ENCODE peak calls at places on chromosome 2, in four cellular contexts. E is caudate nucleus, J is PC-9, R is esophagus muscularis mucosa. T is an unnamed sample.

GRCh38 chr2:25788457-25788856 is 89.8 kb downstream of the ASXL2 start:
- DNase-seq in E (no peak), J (no peak), R (no peak), T (no peak)

GRCh38 chr2:163934134-163934533 is 198.3 kb upstream of the FIGN start:
- DNase-seq in E (no peak), J (no peak), R (no peak), T (no peak)

GRCh38 chr2:212227755-212228154 is 310.8 kb downstream of the ERBB4 start:
- DNase-seq in E (no peak), J (peak; percentile 37), R (no peak), T (peak; percentile 32)

GRCh38 chr2:128378231-128379020 is 59.8 kb upstream of the HS6ST1 start:
- DNase-seq in E (no peak), J (no peak), R (no peak), T (peak; percentile 45)

GRCh38 chr2:207041279-207041678 is 102.0 kb downstream of the CPO start:
- DNase-seq in E (no peak), J (no peak), R (no peak), T (no peak)

GRCh38 chr2:102235491-102235890 is 48.7 kb downstream of the IL1RL2 start:
- DNase-seq in E (no peak), J (no peak), R (peak; percentile 87), T (no peak)

GRCh38 chr2:47486858-47487497 is 84.0 kb downstream of the MSH2 start:
- DNase-seq in E (no peak), J (no peak), R (no peak), T (no peak)

GRCh38 chr2:27807476-27807875 is 36.0 kb downstream of the MRPL33 start:
- DNase-seq in E (no peak), J (no peak), R (no peak), T (no peak)

GRCh38 chr2:179467111-179467510 is 202.5 kb upstream of the SESTD1 start:
- DNase-seq in E (no peak), J (no peak), R (no peak), T (no peak)

GRCh38 chr2:39733070-39733674 is 45.9 kb downstream of the THUMPD2 start:
- DNase-seq in E (peak; percentile 52), J (no peak), R (no peak), T (no peak)

GRCh38 chr2:28583899-28584553 is 88.2 kb downstream of the PLB1 start:
- DNase-seq in E (peak; percentile 88), J (peak; percentile 91), R (peak; percentile 95), T (no peak)

GRCh38 chr2:9282128-9282527 is 75.5 kb downstream of the ASAP2 start:
- DNase-seq in E (no peak), J (no peak), R (no peak), T (no peak)

GRCh38 chr2:234286118-234286598 is 210.7 kb downstream of the ARL4C start:
- DNase-seq in E (no peak), J (no peak), R (no peak), T (no peak)

GRCh38 chr2:16664052-16664731 is 1.4 kb downstream of the CYRIA start:
- DNase-seq in E (peak; percentile 74), J (no peak), R (peak; percentile 91), T (no peak)

GRCh38 chr2:16664809-16665745 is 557 bp downstream of the CYRIA start:
- DNase-seq in E (no peak), J (peak; percentile 17), R (peak; percentile 90), T (no peak)

GRCh38 chr2:16662440-16662839 is 3.2 kb downstream of the CYRIA start:
- DNase-seq in E (no peak), J (peak; percentile 23), R (peak; percentile 80), T (no peak)

GRCh38 chr2:16661936-16662335 is 3.7 kb downstream of the CYRIA start:
- DNase-seq in E (no peak), J (no peak), R (peak; percentile 34), T (no peak)

GRCh38 chr2:16663121-16663905 is 2.3 kb downstream of the CYRIA start:
- DNase-seq in E (no peak), J (peak; percentile 23), R (peak; percentile 79), T (no peak)
- H3K27ac ChIP-seq in E (peak overlapping the region; percentile 91), J (no peak overlapping the region), R (peak overlapping the region; percentile 64), T (peak overlapping the region; percentile 76)

GRCh38 chr2:226435146-226435545 is 364.5 kb downstream of the IRS1 start:
- DNase-seq in E (no peak), J (no peak), R (no peak), T (no peak)
- H3K27ac ChIP-seq in E (no peak overlapping the region), J (no peak overlapping the region), R (no peak overlapping the region), T (no peak overlapping the region)

GRCh38 chr2:240498958-240499260 is 58.9 kb downstream of the ANKMY1 start:
- DNase-seq in E (no peak), J (no peak), R (no peak), T (no peak)
- H3K27ac ChIP-seq in E (no peak overlapping the region), J (no peak overlapping the region), R (no peak overlapping the region), T (no peak overlapping the region)

DNA sequence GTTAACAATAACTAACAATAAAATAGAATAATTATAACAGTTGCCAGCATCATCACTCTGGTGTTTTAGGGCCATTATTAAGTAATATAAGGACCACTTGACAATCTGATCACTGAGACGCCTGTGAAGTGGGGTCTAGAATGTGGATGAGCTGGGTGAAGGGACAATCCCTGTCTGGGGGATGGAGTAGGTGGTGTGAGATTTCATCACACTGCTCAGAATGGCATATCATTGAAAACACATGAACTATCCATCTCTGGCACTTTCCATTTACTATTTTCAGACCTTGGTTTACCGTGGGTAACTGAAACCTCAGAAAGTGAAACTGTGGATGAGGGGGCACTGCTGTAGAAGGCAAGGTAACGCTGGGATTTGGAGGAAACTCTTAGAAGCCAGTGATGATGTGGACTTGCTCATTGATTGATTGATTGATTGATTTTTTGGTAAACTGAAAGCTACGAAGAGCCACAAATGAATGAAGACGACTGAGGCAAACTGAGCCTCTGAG is 204.4 kb upstream of the TWIST2 start:
- DNase-seq in E (no peak), J (no peak), R (peak; percentile 47), T (no peak)
- H3K27ac ChIP-seq in E (no peak overlapping the region), J (peak overlapping the region; percentile 46), R (peak overlapping the region; percentile 85), T (peak overlapping the region; percentile 89)

DNA sequence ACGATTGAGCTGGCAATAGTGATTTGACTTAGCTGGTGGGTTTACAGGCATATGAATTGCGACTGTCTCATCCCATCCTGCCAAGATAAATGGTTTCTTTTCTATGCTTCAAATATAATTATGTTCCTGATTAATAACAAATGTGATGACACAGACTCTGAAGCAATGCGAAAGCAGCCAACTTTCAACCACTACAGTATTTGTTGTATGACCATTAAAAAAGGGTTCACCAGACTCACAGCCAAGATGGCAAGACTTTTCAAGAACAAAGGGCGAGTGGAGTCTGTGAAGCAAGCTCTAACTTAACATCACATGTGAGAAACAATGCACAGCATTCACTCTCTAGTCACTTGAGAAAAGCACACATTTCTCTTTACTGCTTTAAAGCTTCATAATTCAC is 186.6 kb downstream of the PID1 start:
- DNase-seq in E (no peak), J (no peak), R (no peak), T (no peak)
- H3K27ac ChIP-seq in E (no peak overlapping the region), J (no peak overlapping the region), R (no peak overlapping the region), T (no peak overlapping the region)

GRCh38 chr2:46305767-46306166 is 8.6 kb downstream of the EPAS1 start:
- DNase-seq in E (no peak), J (peak; percentile 50), R (no peak), T (no peak)

GRCh38 chr2:46305177-46305576 is 8.0 kb downstream of the EPAS1 start:
- DNase-seq in E (no peak), J (no peak), R (no peak), T (no peak)

GRCh38 chr2:46303822-46304221 is 6.6 kb downstream of the EPAS1 start:
- DNase-seq in E (no peak), J (no peak), R (no peak), T (no peak)

GRCh38 chr2:46303233-46303632 is 6.0 kb downstream of the EPAS1 start:
- DNase-seq in E (no peak), J (no peak), R (no peak), T (no peak)

DNA sequence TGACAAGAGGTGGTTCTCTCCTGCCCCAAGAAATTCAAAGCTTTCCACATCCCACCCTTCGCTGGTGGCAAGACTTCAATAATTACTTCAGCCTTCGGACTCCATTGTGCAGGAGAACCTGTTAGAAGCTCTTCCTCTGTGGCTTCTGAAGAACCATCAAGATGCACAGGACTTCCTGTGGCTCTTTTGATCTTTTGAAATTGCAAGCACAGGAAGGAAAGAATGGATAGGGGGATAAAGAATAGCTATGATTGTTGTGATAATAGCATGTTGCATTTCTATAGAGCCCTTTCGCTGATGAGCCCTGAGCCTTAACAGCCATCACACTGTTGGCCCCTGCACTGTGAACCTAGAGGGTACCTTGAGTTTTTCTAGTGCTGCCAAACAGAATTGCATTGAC is 7.4 kb downstream of the EPAS1 start:
- DNase-seq in E (no peak), J (no peak), R (no peak), T (no peak)
- H3K27ac ChIP-seq in E (no peak overlapping the region), J (no peak overlapping the region), R (no peak overlapping the region), T (peak overlapping the region; percentile 60)

GRCh38 chr2:233250985-233251305 is 528 bp upstream of the ATG16L1 start:
- DNase-seq in E (no peak), J (no peak), R (no peak), T (no peak)
- H3K27ac ChIP-seq in E (peak overlapping the region; percentile 87), J (peak overlapping the region; percentile 62), R (peak overlapping the region; percentile 89), T (peak overlapping the region; percentile 91)

GRCh38 chr2:70964133-70964532 is 14.3 kb upstream of the ANKRD53 start:
- DNase-seq in E (no peak), J (no peak), R (no peak), T (no peak)
- H3K27ac ChIP-seq in E (no peak overlapping the region), J (no peak overlapping the region), R (no peak overlapping the region), T (no peak overlapping the region)